ENCODE peak calls at places on chromosomes 1 and 21, in six cellular contexts. One of them, this sample, is unnamed.

GRCh38 chr21:19048088-19048672 is 644.6 kb upstream of the TMPRSS15 start:
- DNase-seq in sigmoid colon: no peak
- DNase-seq in HCT116: no peak
- DNase-seq in IMR-90: no peak
- DNase-seq in testis: no peak
- DNase-seq in tibial nerve: no peak
- DNase-seq in this sample: no peak

GRCh38 chr1:18360251-18360650 is 120.5 kb upstream of the KLHDC7A start:
- DNase-seq in sigmoid colon: no peak
- DNase-seq in HCT116: peak; percentile 31
- DNase-seq in IMR-90: no peak
- DNase-seq in testis: no peak
- DNase-seq in tibial nerve: no peak
- DNase-seq in this sample: no peak

GRCh38 chr1:8408151-8408839 is 90.4 kb downstream of the SLC45A1 start:
- DNase-seq in sigmoid colon: peak; percentile 93
- DNase-seq in HCT116: no peak
- DNase-seq in IMR-90: peak; percentile 84
- DNase-seq in testis: peak; percentile 91
- DNase-seq in tibial nerve: peak; percentile 89
- DNase-seq in this sample: peak; percentile 85

GRCh38 chr1:151620286-151620685 is 8.4 kb downstream of the SNX27 start:
- DNase-seq in sigmoid colon: no peak
- DNase-seq in HCT116: no peak
- DNase-seq in IMR-90: peak; percentile 74
- DNase-seq in testis: no peak
- DNase-seq in tibial nerve: no peak
- DNase-seq in this sample: no peak

GRCh38 chr1:207823880-207824566 is 72.2 kb downstream of the CD46 start:
- DNase-seq in sigmoid colon: peak; percentile 96
- DNase-seq in HCT116: peak; percentile 37
- DNase-seq in IMR-90: peak; percentile 97
- DNase-seq in testis: peak; percentile 88
- DNase-seq in tibial nerve: peak; percentile 82
- DNase-seq in this sample: peak; percentile 92

GRCh38 chr1:174872615-174873058 is 127.1 kb upstream of the CACYBP start:
- DNase-seq in sigmoid colon: no peak
- DNase-seq in HCT116: no peak
- DNase-seq in IMR-90: peak; percentile 22
- DNase-seq in testis: no peak
- DNase-seq in tibial nerve: no peak
- DNase-seq in this sample: no peak

GRCh38 chr1:36910281-36910725 is 124.0 kb downstream of the GRIK3 start:
- DNase-seq in sigmoid colon: no peak
- DNase-seq in HCT116: no peak
- DNase-seq in IMR-90: no peak
- DNase-seq in testis: no peak
- DNase-seq in tibial nerve: no peak
- DNase-seq in this sample: no peak

GRCh38 chr1:81799939-81800740 is 594 bp upstream of the ADGRL2 start:
- DNase-seq in sigmoid colon: peak; percentile 85
- DNase-seq in HCT116: no peak
- DNase-seq in IMR-90: peak; percentile 66
- DNase-seq in testis: peak; percentile 73
- DNase-seq in tibial nerve: peak; percentile 46
- DNase-seq in this sample: peak; percentile 66

GRCh38 chr1:151408891-151409290 is 9.5 kb downstream of the PSMB4 start:
- DNase-seq in sigmoid colon: no peak
- DNase-seq in HCT116: no peak
- DNase-seq in IMR-90: peak; percentile 24
- DNase-seq in testis: no peak
- DNase-seq in tibial nerve: no peak
- DNase-seq in this sample: no peak

GRCh38 chr1:182317489-182318180 is 74.0 kb downstream of the GLUL start:
- DNase-seq in sigmoid colon: no peak
- DNase-seq in HCT116: no peak
- DNase-seq in IMR-90: no peak
- DNase-seq in testis: no peak
- DNase-seq in tibial nerve: no peak
- DNase-seq in this sample: no peak

GRCh38 chr1:246947255-246947654 is 15.5 kb upstream of the AHCTF1 start:
- DNase-seq in sigmoid colon: peak; percentile 88
- DNase-seq in HCT116: no peak
- DNase-seq in IMR-90: peak; percentile 46
- DNase-seq in testis: peak; percentile 84
- DNase-seq in tibial nerve: peak; percentile 73
- DNase-seq in this sample: peak; percentile 77

GRCh38 chr1:72051538-72051937 is 230.8 kb downstream of the NEGR1 start:
- DNase-seq in sigmoid colon: no peak
- DNase-seq in HCT116: no peak
- DNase-seq in IMR-90: no peak
- DNase-seq in testis: no peak
- DNase-seq in tibial nerve: no peak
- DNase-seq in this sample: no peak

GRCh38 chr1:156706647-156707008 is 1.2 kb upstream of the CRABP2 start:
- DNase-seq in sigmoid colon: peak; percentile 91
- DNase-seq in HCT116: no peak
- DNase-seq in IMR-90: no peak
- DNase-seq in testis: peak; percentile 77
- DNase-seq in tibial nerve: peak; percentile 63
- DNase-seq in this sample: peak; percentile 86

GRCh38 chr1:29520571-29521437 is 284.5 kb downstream of the PTPRU start:
- DNase-seq in sigmoid colon: peak; percentile 40
- DNase-seq in HCT116: no peak
- DNase-seq in IMR-90: no peak
- DNase-seq in testis: peak; percentile 2
- DNase-seq in tibial nerve: no peak
- DNase-seq in this sample: peak; percentile 47

GRCh38 chr1:115068780-115069179 is 20.5 kb downstream of the TSPAN2 start:
- DNase-seq in sigmoid colon: no peak
- DNase-seq in HCT116: no peak
- DNase-seq in IMR-90: no peak
- DNase-seq in testis: no peak
- DNase-seq in tibial nerve: no peak
- DNase-seq in this sample: no peak

GRCh38 chr1:152565115-152565514 is 1.5 kb downstream of the LCE3E start:
- DNase-seq in sigmoid colon: no peak
- DNase-seq in HCT116: no peak
- DNase-seq in IMR-90: no peak
- DNase-seq in testis: no peak
- DNase-seq in tibial nerve: no peak
- DNase-seq in this sample: no peak

GRCh38 chr21:35340273-35340672 is 291.2 kb upstream of the RUNX1 start:
- DNase-seq in sigmoid colon: no peak
- DNase-seq in HCT116: peak; percentile 22
- DNase-seq in IMR-90: no peak
- DNase-seq in testis: no peak
- DNase-seq in tibial nerve: no peak
- DNase-seq in this sample: no peak

GRCh38 chr1:10727703-10728348 is 68.6 kb downstream of the CASZ1 start:
- DNase-seq in sigmoid colon: peak; percentile 86
- DNase-seq in HCT116: no peak
- DNase-seq in IMR-90: no peak
- DNase-seq in testis: no peak
- DNase-seq in tibial nerve: no peak
- DNase-seq in this sample: no peak

GRCh38 chr1:73801912-73802429 is 396.0 kb downstream of the LRRIQ3 start:
- DNase-seq in sigmoid colon: no peak
- DNase-seq in HCT116: no peak
- DNase-seq in IMR-90: no peak
- DNase-seq in testis: no peak
- DNase-seq in tibial nerve: no peak
- DNase-seq in this sample: no peak

GRCh38 chr1:150006881-150007401 is 3.6 kb downstream of the OTUD7B start:
- DNase-seq in sigmoid colon: no peak
- DNase-seq in HCT116: no peak
- DNase-seq in IMR-90: peak; percentile 76
- DNase-seq in testis: no peak
- DNase-seq in tibial nerve: no peak
- DNase-seq in this sample: no peak

GRCh38 chr1:214264196-214264595 is 16.8 kb upstream of the SMYD2 start:
- DNase-seq in sigmoid colon: no peak
- DNase-seq in HCT116: no peak
- DNase-seq in IMR-90: no peak
- DNase-seq in testis: no peak
- DNase-seq in tibial nerve: no peak
- DNase-seq in this sample: no peak

GRCh38 chr1:155083865-155084721 is 5.5 kb downstream of the EFNA3 start:
- DNase-seq in sigmoid colon: no peak
- DNase-seq in HCT116: no peak
- DNase-seq in IMR-90: no peak
- DNase-seq in testis: peak; percentile 58
- DNase-seq in tibial nerve: no peak
- DNase-seq in this sample: no peak

DNA sequence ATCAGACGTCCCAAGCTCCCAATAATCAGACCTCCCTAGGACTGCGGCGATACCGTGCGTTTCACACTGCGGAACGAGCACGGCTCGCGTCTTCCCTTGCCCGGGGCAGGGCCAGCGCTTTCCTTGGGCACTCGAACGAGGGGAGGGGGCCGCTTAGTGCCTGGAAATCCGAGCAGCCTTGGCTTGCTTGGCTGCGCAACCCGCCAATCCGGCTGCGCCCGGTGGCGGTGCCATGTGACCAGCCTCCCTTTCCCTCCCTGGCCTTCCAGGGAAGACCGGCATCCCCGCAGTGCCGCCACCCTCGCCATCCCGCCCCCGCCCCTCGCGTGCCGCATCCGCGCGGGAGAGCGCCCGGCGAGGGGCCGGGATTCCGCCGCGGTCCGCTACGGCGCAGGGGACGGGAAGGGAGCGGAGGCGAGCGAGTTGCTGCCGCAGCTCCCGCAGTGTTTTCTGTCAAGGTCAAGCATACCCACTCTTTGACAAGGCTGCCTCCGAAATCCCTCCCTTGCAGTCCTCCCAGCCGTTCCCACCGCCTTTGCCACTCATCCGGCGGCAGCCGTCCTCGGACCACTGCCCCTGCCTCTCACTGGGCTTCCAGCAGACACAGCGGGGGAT is 8.3 kb upstream of the RNF19B start:
- DNase-seq in sigmoid colon: peak; percentile 77
- DNase-seq in HCT116: no peak
- DNase-seq in IMR-90: peak; percentile 45
- DNase-seq in testis: peak; percentile 57
- DNase-seq in tibial nerve: no peak
- DNase-seq in this sample: no peak
- TF ChIP-seq POLR2A in sigmoid colon: no peak
- TF ChIP-seq POLR2A in HCT116: no peak
- TF ChIP-seq POLR2A in IMR-90: no peak
- TF ChIP-seq POLR2A in testis: no peak
- TF ChIP-seq POLR2A in tibial nerve: no peak
- TF ChIP-seq POLR2A in this sample: no peak

GRCh38 chr1:234229676-234230075 is 143.6 kb upstream of the COA6 start:
- DNase-seq in sigmoid colon: no peak
- DNase-seq in HCT116: no peak
- DNase-seq in IMR-90: no peak
- DNase-seq in testis: no peak
- DNase-seq in tibial nerve: no peak
- DNase-seq in this sample: no peak
- H3K36me3 ChIP-seq in sigmoid colon: no peaks in the 10 kb centered on the region
- H3K36me3 ChIP-seq in HCT116: no peaks in the 10 kb centered on the region
- H3K36me3 ChIP-seq in IMR-90: no peaks in the 10 kb centered on the region
- H3K36me3 ChIP-seq in testis: no peaks in the 10 kb centered on the region
- H3K36me3 ChIP-seq in tibial nerve: no peaks in the 10 kb centered on the region
- H3K36me3 ChIP-seq in this sample: no peaks in the 10 kb centered on the region

DNA sequence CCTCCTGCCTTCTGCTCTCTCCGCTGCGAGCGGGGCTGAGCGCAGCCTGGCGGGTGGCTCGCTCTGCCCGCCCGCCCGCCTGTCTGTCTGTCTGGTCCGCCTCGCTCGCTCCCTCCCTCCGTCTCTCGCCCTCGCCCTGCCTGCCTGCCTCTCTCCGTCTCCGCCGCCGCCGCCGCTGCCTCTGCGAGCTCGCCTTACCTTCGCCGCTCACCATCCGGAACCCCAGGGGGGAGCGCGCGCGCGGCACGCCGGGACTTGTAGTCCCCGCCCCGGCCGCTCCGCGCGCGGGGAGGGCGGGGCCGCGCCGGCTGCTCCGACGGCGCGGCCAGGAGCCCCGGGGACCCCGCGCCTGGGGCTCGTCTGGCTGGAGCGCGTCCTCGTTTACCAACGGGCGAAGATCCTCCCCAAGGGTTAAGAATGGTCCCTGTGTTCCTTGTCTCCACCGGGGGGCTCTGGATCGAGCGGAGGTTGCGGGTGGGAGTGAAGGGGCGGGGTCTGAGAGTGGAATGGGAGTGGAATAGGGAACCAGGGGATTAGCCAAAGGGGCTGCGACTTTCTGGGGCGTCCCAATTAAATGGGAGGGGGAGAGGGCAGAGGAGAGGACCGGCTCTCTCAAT is at the start of gene AHDC1:
- DNase-seq in sigmoid colon: peak; percentile 97
- DNase-seq in HCT116: peak; percentile 65
- DNase-seq in IMR-90: peak; percentile 87
- DNase-seq in testis: peak; percentile 95
- DNase-seq in tibial nerve: peak; percentile 88
- DNase-seq in this sample: peak; percentile 97
- TF ChIP-seq POLR2A in sigmoid colon: peak; percentile 87
- TF ChIP-seq POLR2A in HCT116: peak; percentile 34
- TF ChIP-seq POLR2A in IMR-90: peak; percentile 85
- TF ChIP-seq POLR2A in testis: peak; percentile 34
- TF ChIP-seq POLR2A in tibial nerve: peak; percentile 87
- TF ChIP-seq POLR2A in this sample: peak; percentile 87

GRCh38 chr1:237838904-237839534 is 51.7 kb downstream of the ZP4 start:
- DNase-seq in sigmoid colon: no peak
- DNase-seq in HCT116: no peak
- DNase-seq in IMR-90: no peak
- DNase-seq in testis: no peak
- DNase-seq in tibial nerve: no peak
- DNase-seq in this sample: no peak
- H3K36me3 ChIP-seq in sigmoid colon: no peaks in the 10 kb centered on the region
- H3K36me3 ChIP-seq in HCT116: no peaks in the 10 kb centered on the region
- H3K36me3 ChIP-seq in IMR-90: no peaks in the 10 kb centered on the region
- H3K36me3 ChIP-seq in testis: no peaks in the 10 kb centered on the region
- H3K36me3 ChIP-seq in tibial nerve: no peaks in the 10 kb centered on the region
- H3K36me3 ChIP-seq in this sample: no peaks in the 10 kb centered on the region

GRCh38 chr1:117366281-117366981 is 818 bp upstream of the MAN1A2 start:
- DNase-seq in sigmoid colon: peak; percentile 93
- DNase-seq in HCT116: no peak
- DNase-seq in IMR-90: peak; percentile 60
- DNase-seq in testis: peak; percentile 86
- DNase-seq in tibial nerve: peak; percentile 77
- DNase-seq in this sample: peak; percentile 87
- TF ChIP-seq POLR2A in sigmoid colon: no peak
- TF ChIP-seq POLR2A in HCT116: peak; percentile 69
- TF ChIP-seq POLR2A in IMR-90: no peak
- TF ChIP-seq POLR2A in testis: no peak
- TF ChIP-seq POLR2A in tibial nerve: peak; percentile 27
- TF ChIP-seq POLR2A in this sample: no peak